ENCODE peak calls at places on chromosomes 5 and 9, in six cellular contexts. One of them, this sample, is unnamed.

GRCh38 chr9:127927457-127928231 is 2.9 kb downstream of the PIP5KL1 start:
- DNase-seq in globus pallidus: no peak
- DNase-seq in T-helper 17 cell: peak; percentile 82
- DNase-seq in ecto neural progenitor cell: peak; percentile 73
- DNase-seq in psoas muscle: no peak
- DNase-seq in HEK293T: no peak
- DNase-seq in this sample: peak; percentile 24

GRCh38 chr5:123209163-123210013 is 120.3 kb downstream of the PRDM6 start:
- DNase-seq in psoas muscle: no peak
- DNase-seq in ecto neural progenitor cell: no peak
- DNase-seq in T-helper 17 cell: no peak
- DNase-seq in globus pallidus: no peak
- DNase-seq in HEK293T: no peak
- DNase-seq in this sample: no peak

GRCh38 chr5:174528821-174529544 is 195.4 kb upstream of the MSX2 start:
- DNase-seq in globus pallidus: no peak
- DNase-seq in T-helper 17 cell: no peak
- DNase-seq in psoas muscle: no peak
- DNase-seq in HEK293T: no peak
- DNase-seq in ecto neural progenitor cell: no peak
- DNase-seq in this sample: no peak

GRCh38 chr5:169350016-169350415 is 49.1 kb upstream of the SLIT3 start:
- DNase-seq in psoas muscle: no peak
- DNase-seq in HEK293T: no peak
- DNase-seq in T-helper 17 cell: no peak
- DNase-seq in ecto neural progenitor cell: no peak
- DNase-seq in globus pallidus: no peak
- DNase-seq in this sample: no peak

GRCh38 chr5:24864244-24864643 is 219.5 kb upstream of the CDH10 start:
- DNase-seq in HEK293T: no peak
- DNase-seq in ecto neural progenitor cell: no peak
- DNase-seq in psoas muscle: no peak
- DNase-seq in globus pallidus: no peak
- DNase-seq in T-helper 17 cell: no peak
- DNase-seq in this sample: no peak

GRCh38 chr5:2711446-2712425 is 39.7 kb downstream of the IRX2 start:
- DNase-seq in T-helper 17 cell: no peak
- DNase-seq in HEK293T: no peak
- DNase-seq in ecto neural progenitor cell: peak; percentile 60
- DNase-seq in psoas muscle: no peak
- DNase-seq in globus pallidus: no peak
- DNase-seq in this sample: no peak

GRCh38 chr5:171639966-171640365 is 145.7 kb upstream of the SMIM23 start:
- DNase-seq in psoas muscle: no peak
- DNase-seq in HEK293T: no peak
- DNase-seq in T-helper 17 cell: no peak
- DNase-seq in globus pallidus: no peak
- DNase-seq in ecto neural progenitor cell: no peak
- DNase-seq in this sample: no peak

GRCh38 chr5:111976705-111977104 is 219.7 kb upstream of the NREP start:
- DNase-seq in ecto neural progenitor cell: no peak
- DNase-seq in HEK293T: no peak
- DNase-seq in globus pallidus: no peak
- DNase-seq in psoas muscle: no peak
- DNase-seq in T-helper 17 cell: no peak
- DNase-seq in this sample: no peak

GRCh38 chr5:172496671-172497371 is 42.5 kb upstream of the SH3PXD2B start:
- DNase-seq in HEK293T: no peak
- DNase-seq in T-helper 17 cell: no peak
- DNase-seq in ecto neural progenitor cell: peak; percentile 27
- DNase-seq in psoas muscle: peak; percentile 70
- DNase-seq in globus pallidus: peak; percentile 59
- DNase-seq in this sample: no peak

GRCh38 chr9:12464910-12465512 is 228.2 kb upstream of the TYRP1 start:
- DNase-seq in psoas muscle: no peak
- DNase-seq in globus pallidus: peak; percentile 11
- DNase-seq in T-helper 17 cell: no peak
- DNase-seq in ecto neural progenitor cell: no peak
- DNase-seq in HEK293T: peak; percentile 6
- DNase-seq in this sample: peak; percentile 31

GRCh38 chr5:102863764-102864560 is 108.9 kb downstream of the PAM start:
- DNase-seq in HEK293T: no peak
- DNase-seq in globus pallidus: no peak
- DNase-seq in psoas muscle: no peak
- DNase-seq in ecto neural progenitor cell: no peak
- DNase-seq in T-helper 17 cell: no peak
- DNase-seq in this sample: no peak

GRCh38 chr9:72701510-72701909 is 180.1 kb downstream of the TMC1 start:
- DNase-seq in globus pallidus: no peak
- DNase-seq in HEK293T: no peak
- DNase-seq in psoas muscle: no peak
- DNase-seq in T-helper 17 cell: no peak
- DNase-seq in ecto neural progenitor cell: no peak
- DNase-seq in this sample: no peak

GRCh38 chr5:107567901-107568671 is 102.7 kb downstream of the EFNA5 start:
- DNase-seq in T-helper 17 cell: no peak
- DNase-seq in ecto neural progenitor cell: no peak
- DNase-seq in psoas muscle: no peak
- DNase-seq in HEK293T: no peak
- DNase-seq in globus pallidus: no peak
- DNase-seq in this sample: peak; percentile 12